ENCODE peak calls at places on chromosomes 5 and 9, in five cellular contexts. V is A549, J is left ventricle myocardium inferior, Z is astrocyte of the cerebellum, W is mucosa of descending colon. C is an unnamed sample.

GRCh38 chr5:167232675-167233074 is 1058.8 kb upstream of the WWC1 start:
- DNase-seq in V (no peak), J (no peak), Z (no peak), W (no peak), C (peak; percentile 27)

GRCh38 chr5:157312492-157312891 is 46.6 kb downstream of the CYFIP2 start:
- DNase-seq in V (peak; percentile 87), J (no peak), Z (peak; percentile 29), W (no peak), C (peak; percentile 56)

GRCh38 chr9:124196814-124197176 is 61.0 kb upstream of the NEK6 start:
- DNase-seq in V (no peak), J (no peak), Z (no peak), W (no peak), C (no peak)

GRCh38 chr9:69637801-69638200 is 34.4 kb downstream of the APBA1 start:
- DNase-seq in V (no peak), J (no peak), Z (peak; percentile 26), W (no peak), C (peak; percentile 69)

GRCh38 chr5:66757219-66757833 is 161.1 kb downstream of the MAST4 start:
- DNase-seq in V (peak; percentile 7), J (no peak), Z (peak; percentile 69), W (no peak), C (peak; percentile 49)

GRCh38 chr5:111512026-111512405 is 319 bp downstream of the STARD4 start:
- DNase-seq in V (peak; percentile 26), J (no peak), Z (no peak), W (no peak), C (no peak)

GRCh38 chr9:107169796-107170195 is 113.3 kb upstream of the RAD23B start:
- DNase-seq in V (no peak), J (no peak), Z (no peak), W (no peak), C (no peak)

GRCh38 chr5:169126376-169127043 is 174.4 kb downstream of the SLIT3 start:
- DNase-seq in V (no peak), J (no peak), Z (no peak), W (no peak), C (peak; percentile 30)

GRCh38 chr5:74389531-74390305 is 250.8 kb downstream of the ENC1 start:
- DNase-seq in V (no peak), J (no peak), Z (no peak), W (no peak), C (no peak)

GRCh38 chr5:181223041-181223728 is at the start of gene TRIM41:
- DNase-seq in V (peak; percentile 93), J (peak; percentile 99), Z (peak; percentile 90), W (peak; percentile 99), C (peak; percentile 99)

GRCh38 chr5:172659909-172660628 is 19.0 kb downstream of the NEURL1B start:
- DNase-seq in V (no peak), J (peak; percentile 91), Z (no peak), W (peak; percentile 87), C (peak; percentile 90)

DNA sequence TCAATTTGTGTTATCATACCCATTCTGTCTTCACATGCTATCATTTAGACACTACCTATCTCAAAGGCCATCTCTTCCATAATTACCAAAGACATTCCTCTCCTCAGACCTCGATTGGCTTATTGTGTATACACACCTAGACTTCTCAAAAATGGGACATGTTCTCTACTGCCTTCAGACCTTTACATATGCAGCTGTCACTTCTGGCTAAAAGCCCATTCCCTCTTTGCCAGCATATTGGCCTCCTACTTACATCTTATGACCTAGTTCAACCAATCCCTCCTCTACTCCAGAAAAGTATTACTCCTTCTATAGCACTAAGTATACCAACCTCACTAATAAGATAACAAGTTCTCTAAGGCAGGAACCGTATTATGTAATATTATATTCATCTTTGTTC is 84.4 kb downstream of the RAPGEF6 start:
- DNase-seq in V (no peak), J (no peak), Z (no peak), W (no peak), C (no peak)
- H3K4me3 ChIP-seq in V (no peak overlapping the region), J (no peak overlapping the region), Z (no peak overlapping the region), W (no peak overlapping the region), C (no peak overlapping the region)

GRCh38 chr9:85508616-85509015 is 233.1 kb downstream of the AGTPBP1 start:
- DNase-seq in V (no peak), J (no peak), Z (no peak), W (no peak), C (no peak)

GRCh38 chr9:85501474-85501873 is 240.3 kb downstream of the AGTPBP1 start:
- DNase-seq in V (no peak), J (no peak), Z (no peak), W (no peak), C (no peak)

GRCh38 chr9:85505612-85506011 is 236.1 kb downstream of the AGTPBP1 start:
- DNase-seq in V (no peak), J (no peak), Z (no peak), W (no peak), C (no peak)

DNA sequence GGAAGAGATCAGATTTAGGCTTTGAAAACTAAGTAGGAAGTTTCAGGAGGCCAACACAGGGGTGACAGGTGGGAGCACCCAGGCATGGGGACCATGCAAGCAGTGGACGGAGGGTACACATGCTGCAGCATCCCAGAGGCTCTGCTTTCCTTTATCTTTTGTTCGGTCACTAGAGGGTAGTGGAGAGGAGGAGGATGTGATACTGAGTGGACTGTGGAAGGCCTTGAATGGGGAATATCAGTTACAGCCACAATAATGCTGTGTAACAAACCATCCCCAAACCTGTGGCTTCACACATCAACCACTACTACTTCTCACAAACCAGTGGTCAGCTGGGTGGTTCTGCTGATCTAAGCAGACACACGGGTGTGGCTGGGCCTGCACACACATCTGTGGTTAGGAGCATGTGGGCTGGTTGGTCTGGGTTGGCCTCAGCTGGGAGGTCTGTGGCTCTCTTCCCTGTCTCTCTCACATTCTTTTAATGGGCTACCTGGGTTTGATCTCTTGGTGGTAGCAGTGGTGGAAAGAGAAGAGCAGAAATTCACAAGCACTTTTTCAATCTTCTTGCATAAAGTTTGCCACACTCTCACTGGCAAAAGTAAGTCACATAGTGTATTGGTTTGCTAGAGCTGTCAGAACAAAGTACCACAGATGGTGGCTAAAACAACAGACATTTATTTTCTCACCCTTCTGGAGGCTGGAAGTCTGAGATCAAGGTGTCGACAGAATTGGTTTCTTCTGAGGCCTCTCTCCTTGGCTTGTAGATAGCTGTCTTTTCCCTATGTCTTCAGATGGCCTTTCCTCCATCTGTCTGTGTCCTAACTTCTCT is 238.7 kb downstream of the AGTPBP1 start:
- DNase-seq in V (no peak), J (no peak), Z (no peak), W (no peak), C (no peak)
- TF ChIP-seq CTCF in V (no peak), J (no peak), Z (no peak), W (no peak), C (no peak)

GRCh38 chr5:164741376-164741775 is 1236.0 kb downstream of the MAT2B start:
- DNase-seq in V (no peak), J (no peak), Z (no peak), W (no peak), C (no peak)
- H3K4me3 ChIP-seq in V (no peak overlapping the region), J (no peak overlapping the region), Z (no peak overlapping the region), W (no peak overlapping the region), C (no peak overlapping the region)

GRCh38 chr5:170809551-170809950 is 26.0 kb downstream of the GABRP start:
- DNase-seq in V (peak; percentile 63), J (no peak), Z (peak; percentile 28), W (no peak), C (peak; percentile 66)

GRCh38 chr5:170805666-170806065 is 22.1 kb downstream of the GABRP start:
- DNase-seq in V (no peak), J (no peak), Z (no peak), W (no peak), C (no peak)
- TF ChIP-seq CTCF in V (no peak), J (no peak), Z (no peak), W (no peak), C (no peak)